ENCODE peak calls at places on chromosome 15, in four cellular contexts. S is HepG2, N is H1, E is K562. K is an unnamed sample.

GRCh38 chr15:31306426-31307269 is 20.0 kb upstream of the KLF13 start:
- DNase-seq in S (no peak), N (peak; percentile 91), E (no peak), K (no peak)

GRCh38 chr15:101133751-101134261 is 118.0 kb downstream of the CHSY1 start:
- DNase-seq in S (no peak), N (no peak), E (no peak), K (no peak)

GRCh38 chr15:74335396-74335795 is 32.0 kb downstream of the CYP11A1 start:
- DNase-seq in S (no peak), N (no peak), E (no peak), K (no peak)

GRCh38 chr15:90818251-90819210 is 49.9 kb upstream of the FURIN start:
- DNase-seq in S (peak; percentile 22), N (no peak), E (peak; percentile 42), K (no peak)

GRCh38 chr15:68432665-68433064 is 702 bp upstream of the ITGA11 start:
- DNase-seq in S (no peak), N (no peak), E (no peak), K (no peak)

GRCh38 chr15:52440414-52440813 is 88.3 kb downstream of the MYO5A start:
- DNase-seq in S (peak; percentile 9), N (no peak), E (no peak), K (no peak)

GRCh38 chr15:85707519-85708338 is 87.0 kb downstream of the KLHL25 start:
- DNase-seq in S (peak; percentile 93), N (no peak), E (no peak), K (no peak)

GRCh38 chr15:73959012-73959581 is 32.8 kb downstream of the LOXL1 start:
- DNase-seq in S (no peak), N (no peak), E (no peak), K (no peak)

GRCh38 chr15:66993874-66994696 is 71.3 kb upstream of the SMAD3 start:
- DNase-seq in S (peak; percentile 19), N (no peak), E (no peak), K (no peak)

GRCh38 chr15:80573614-80574013 is 121.5 kb upstream of the ABHD17C start:
- DNase-seq in S (no peak), N (no peak), E (no peak), K (no peak)

GRCh38 chr15:67601008-67601620 is 58.6 kb downstream of the MAP2K5 start:
- DNase-seq in S (no peak), N (no peak), E (no peak), K (no peak)

GRCh38 chr15:76012021-76012551 is at the start of gene NRG4:
- DNase-seq in S (no peak), N (no peak), E (peak; percentile 70), K (no peak)

DNA sequence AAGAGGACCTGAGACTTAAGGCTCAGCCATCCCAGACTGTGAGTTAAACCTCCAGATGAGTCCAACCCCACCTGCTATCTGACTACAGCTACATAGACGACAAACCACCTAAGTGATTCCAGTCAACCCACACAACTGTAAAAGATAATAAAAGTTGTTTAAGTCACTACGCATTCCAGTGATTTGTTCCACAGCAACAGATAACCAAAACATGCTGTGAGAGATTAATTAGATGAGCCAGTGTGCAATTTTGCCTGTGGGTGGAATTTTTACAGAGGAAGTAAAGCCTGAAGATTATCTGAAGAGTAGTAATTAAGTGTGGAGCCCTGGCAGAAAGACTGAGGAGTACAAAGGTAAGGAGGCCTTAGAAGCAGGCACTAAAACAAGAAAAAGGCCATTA is 5.4 kb downstream of the BTBD1 start:
- DNase-seq in S (no peak), N (no peak), E (no peak), K (no peak)
- TF ChIP-seq BRCA1 in S (no peak), N (no peak), E (no peak), K (no peak)

GRCh38 chr15:40190591-40190990 is 29.7 kb downstream of the BUB1B start:
- DNase-seq in S (no peak), N (no peak), E (no peak), K (no peak)
- TF ChIP-seq BRCA1 in S (no peak), N (no peak), E (no peak), K (no peak)

GRCh38 chr15:51077565-51078153 is 17.0 kb downstream of the TNFAIP8L3 start:
- DNase-seq in S (no peak), N (peak; percentile 66), E (peak; percentile 71), K (peak; percentile 48)
- TF ChIP-seq BRCA1 in S (no peak), N (no peak), E (no peak), K (no peak)

DNA sequence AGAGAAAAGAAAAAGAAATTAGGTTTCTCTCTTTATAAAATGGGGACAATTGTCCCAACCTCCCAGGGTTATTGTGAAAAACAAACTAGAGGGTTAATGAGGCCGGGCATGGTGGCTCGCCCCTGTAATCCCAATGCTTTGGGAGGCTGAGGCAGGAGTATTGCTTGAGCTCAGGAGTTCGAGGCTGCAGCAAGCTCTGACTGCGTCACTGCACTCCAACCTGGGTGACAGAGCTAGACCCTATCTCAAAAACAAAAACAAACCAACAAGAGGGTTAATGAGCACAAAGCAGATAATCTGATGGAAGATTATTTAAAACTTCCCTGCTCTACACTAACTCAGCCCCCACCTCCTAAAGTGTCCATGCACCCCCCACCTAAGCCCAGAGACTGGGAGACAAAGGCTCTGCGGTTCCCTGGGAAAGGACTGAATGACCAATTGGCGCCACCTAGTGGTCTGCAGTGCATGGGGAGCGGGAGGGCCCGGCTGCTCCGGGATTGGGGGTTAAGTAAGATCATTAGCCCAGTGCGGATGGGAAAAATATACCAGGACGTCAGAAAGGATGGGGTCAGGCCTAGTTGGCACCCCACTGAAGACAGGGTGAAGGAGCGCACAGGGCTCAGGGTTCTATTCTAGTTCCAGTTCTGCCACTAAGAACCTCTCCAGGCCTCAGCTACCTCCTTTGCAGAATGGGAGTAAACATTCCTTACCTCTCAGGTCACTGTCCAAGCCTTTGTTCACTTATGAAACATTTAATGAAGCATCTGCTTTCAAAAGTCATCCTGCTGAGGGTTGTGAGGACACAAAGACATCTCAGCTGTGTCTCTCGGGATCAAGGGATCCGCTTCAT is 15.6 kb downstream of the PIF1 start:
- DNase-seq in S (peak; percentile 61), N (no peak), E (peak; percentile 84), K (no peak)
- TF ChIP-seq BRCA1 in S (no peak), N (no peak), E (no peak), K (no peak)

DNA sequence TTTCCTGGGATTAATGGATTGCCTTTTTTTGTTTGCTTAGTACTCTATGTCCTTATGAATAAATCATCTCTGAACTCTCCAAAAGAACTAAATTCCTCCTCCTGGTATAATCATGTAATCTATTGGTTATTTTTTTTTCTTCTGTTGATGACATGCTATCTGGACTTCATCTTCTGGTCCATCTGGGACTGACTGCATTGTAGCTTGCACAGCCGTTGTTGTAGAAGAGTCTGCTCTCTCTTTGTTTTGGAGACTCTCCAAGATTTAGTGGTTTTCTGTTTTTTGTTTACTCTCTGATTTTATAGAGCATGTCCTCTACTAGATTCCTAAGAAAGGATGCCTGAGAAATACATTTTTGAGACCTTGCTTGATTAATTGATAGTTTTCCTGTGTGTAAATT is 19.1 kb downstream of the IREB2 start:
- DNase-seq in S (no peak), N (no peak), E (no peak), K (no peak)
- TF ChIP-seq BRCA1 in S (no peak), N (no peak), E (no peak), K (no peak)

DNA sequence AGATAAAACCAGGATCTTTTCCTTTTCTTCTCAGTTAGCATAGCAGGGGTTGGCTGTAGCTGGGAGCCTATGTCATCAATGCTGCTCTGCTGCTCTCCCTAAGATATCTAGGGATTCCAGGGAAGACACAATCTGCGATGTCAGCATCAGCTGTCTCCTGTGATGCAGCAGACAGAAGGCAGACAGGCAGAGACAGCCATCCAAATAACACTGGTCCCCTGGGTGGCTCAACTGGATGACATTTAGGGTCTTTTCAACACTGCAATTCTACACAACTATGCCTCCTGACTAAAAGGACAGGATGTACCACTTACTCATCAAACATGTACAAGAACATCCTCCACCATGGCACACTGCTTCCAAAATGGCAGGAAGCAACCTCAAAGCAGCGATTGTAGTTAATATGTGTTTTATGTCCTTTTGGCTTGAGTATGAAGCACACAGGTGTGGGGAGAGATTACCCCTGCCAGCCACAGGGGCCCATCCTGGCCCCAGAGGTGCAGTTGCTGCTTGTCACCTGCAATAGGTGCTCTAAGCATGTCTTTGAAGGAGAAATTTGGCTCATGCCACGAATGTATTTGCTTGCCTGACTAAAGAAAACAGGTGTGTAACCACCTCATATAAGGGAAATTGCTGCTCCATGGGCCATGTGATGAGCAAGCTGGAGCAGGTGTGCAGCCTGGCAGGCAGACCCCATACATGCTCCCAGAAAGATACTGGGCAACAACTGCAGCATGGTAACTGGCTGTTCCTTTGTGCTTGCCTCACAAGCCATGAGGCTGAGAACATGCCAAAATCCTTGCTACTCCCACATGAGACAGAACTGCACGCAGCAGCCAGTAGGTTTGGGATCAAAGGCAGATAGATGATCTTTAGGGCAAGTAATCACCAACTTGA is 357.8 kb downstream of the VPS13C start:
- DNase-seq in S (no peak), N (peak; percentile 25), E (no peak), K (no peak)
- TF ChIP-seq BRCA1 in S (no peak), N (no peak), E (no peak), K (no peak)

DNA sequence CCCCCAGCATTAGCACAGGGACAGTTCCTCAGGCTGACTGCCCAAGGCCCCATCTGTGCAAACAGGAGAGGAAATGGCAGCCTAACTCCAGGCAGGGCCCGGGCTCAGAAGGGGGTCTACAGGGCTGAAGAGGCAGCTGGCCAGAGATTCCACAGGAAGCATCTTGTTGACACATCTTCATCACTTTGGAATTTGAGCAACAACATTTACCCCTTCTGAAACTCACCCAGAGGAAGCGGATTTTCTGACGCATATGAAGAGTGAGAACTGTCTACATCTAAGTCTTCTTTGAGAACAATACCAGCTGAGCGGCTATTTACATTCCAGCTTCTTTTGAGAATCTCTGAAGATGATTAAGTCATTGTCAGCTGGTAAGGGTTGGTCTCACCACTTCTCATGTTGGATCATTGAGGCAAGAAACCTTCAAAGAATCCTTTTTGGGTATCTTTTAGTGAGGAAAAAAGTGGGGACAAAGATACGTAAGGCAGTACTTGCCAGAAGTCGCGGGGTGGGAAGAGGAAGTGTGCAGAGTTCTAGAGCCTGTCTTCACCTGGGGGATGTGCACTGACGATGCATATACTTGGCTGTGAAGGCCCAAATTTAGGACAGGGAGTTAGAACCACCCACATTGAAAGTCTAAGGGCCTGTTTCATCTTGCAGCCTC is 25.4 kb upstream of the SRP14 start:
- DNase-seq in S (no peak), N (no peak), E (no peak), K (no peak)
- TF ChIP-seq BRCA1 in S (no peak), N (no peak), E (no peak), K (no peak)